ENCODE peak calls at places on chromosome 22, in four cellular contexts. M is posterior vena cava, A is RPMI8226, H is testis. J is an unnamed sample.

GRCh38 chr22:45710469-45710868 is 38.8 kb downstream of the ATXN10 start:
- DNase-seq in M (no peak), H (no peak), A (no peak), J (no peak)

GRCh38 chr22:32796865-32797573 is 4.5 kb upstream of the TIMP3 start:
- DNase-seq in M (peak; percentile 91), H (peak; percentile 84), A (peak; percentile 55), J (no peak)

GRCh38 chr22:26448941-26449340 is 19.9 kb downstream of the ASPHD2 start:
- DNase-seq in M (no peak), A (no peak), H (no peak), J (peak; percentile 30)

GRCh38 chr22:26763633-26764295 is 106.4 kb downstream of the MIAT start:
- DNase-seq in A (no peak), M (no peak), H (peak; percentile 48), J (no peak)

GRCh38 chr22:41925783-41926460 is 684 bp downstream of the TNFRSF13C start:
- DNase-seq in M (no peak), H (peak; percentile 71), A (peak; percentile 78), J (no peak)

GRCh38 chr22:19036523-19037273 is 85.5 kb downstream of the DGCR2 start:
- DNase-seq in M (no peak), H (no peak), A (no peak), J (peak; percentile 86)

GRCh38 chr22:17084554-17085276 is at the start of gene IL17RA:
- DNase-seq in H (peak; percentile 87), A (peak; percentile 80), M (peak; percentile 97), J (peak; percentile 96)

GRCh38 chr22:30470655-30471054 is 1.2 kb downstream of the SEC14L3 start:
- DNase-seq in A (no peak), M (no peak), H (no peak), J (no peak)

GRCh38 chr22:39932166-39932565 is 28.0 kb upstream of the TMA7B start:
- DNase-seq in M (no peak), A (no peak), H (no peak), J (no peak)

GRCh38 chr22:38317995-38318715 is 922 bp upstream of the CSNK1E start:
- DNase-seq in H (peak; percentile 66), M (peak; percentile 94), A (no peak), J (no peak)

GRCh38 chr22:25482091-25482760 is 82.2 kb upstream of the GRK3 start:
- DNase-seq in M (no peak), H (peak; percentile 30), A (no peak), J (peak; percentile 28)